ENCODE peak calls at places on chromosomes 6 and 20, in four cellular contexts. One of them, this sample, is unnamed.

GRCh38 chr20:37319120-37319717 is 26.7 kb upstream of the SRC start:
- DNase-seq in pancreas: no peak
- DNase-seq in HCT116: no peak
- DNase-seq in ascending aorta: no peak
- DNase-seq in this sample: no peak

GRCh38 chr20:401682-402495 is 6.2 kb upstream of the RBCK1 start:
- DNase-seq in pancreas: no peak
- DNase-seq in HCT116: peak; percentile 94
- DNase-seq in ascending aorta: no peak
- DNase-seq in this sample: peak; percentile 51

GRCh38 chr20:51862796-51863195 is 60.5 kb upstream of the SALL4 start:
- DNase-seq in pancreas: no peak
- DNase-seq in HCT116: no peak
- DNase-seq in ascending aorta: no peak
- DNase-seq in this sample: no peak

GRCh38 chr6:42960243-42961019 is at the start of gene GNMT:
- DNase-seq in pancreas: peak; percentile 94
- DNase-seq in HCT116: no peak
- DNase-seq in ascending aorta: peak; percentile 71
- DNase-seq in this sample: peak; percentile 34

GRCh38 chr6:110513001-110513400 is 36.6 kb upstream of the SLC22A16 start:
- DNase-seq in pancreas: no peak
- DNase-seq in HCT116: no peak
- DNase-seq in ascending aorta: no peak
- DNase-seq in this sample: peak; percentile 88

GRCh38 chr20:41476013-41476441 is 109.4 kb upstream of the EMILIN3 start:
- DNase-seq in pancreas: peak; percentile 50
- DNase-seq in HCT116: no peak
- DNase-seq in ascending aorta: no peak
- DNase-seq in this sample: no peak

GRCh38 chr6:11912420-11912819 is 99.7 kb upstream of the HIVEP1 start:
- DNase-seq in pancreas: no peak
- DNase-seq in HCT116: no peak
- DNase-seq in ascending aorta: no peak
- DNase-seq in this sample: no peak

GRCh38 chr6:134722996-134723871 is 226.7 kb downstream of the ALDH8A1 start:
- DNase-seq in pancreas: no peak
- DNase-seq in HCT116: no peak
- DNase-seq in ascending aorta: no peak
- DNase-seq in this sample: no peak

GRCh38 chr6:147077251-147077650 is 127.0 kb upstream of the STXBP5 start:
- DNase-seq in pancreas: peak; percentile 78
- DNase-seq in HCT116: no peak
- DNase-seq in ascending aorta: no peak
- DNase-seq in this sample: no peak

GRCh38 chr20:60371456-60371855 is 413.2 kb downstream of the CDH26 start:
- DNase-seq in pancreas: no peak
- DNase-seq in HCT116: no peak
- DNase-seq in ascending aorta: no peak
- DNase-seq in this sample: no peak

GRCh38 chr20:47295921-47296426 is 60.5 kb downstream of the ZMYND8 start:
- DNase-seq in pancreas: no peak
- DNase-seq in HCT116: no peak
- DNase-seq in ascending aorta: peak; percentile 39
- DNase-seq in this sample: peak; percentile 52
- H3K36me3 ChIP-seq in pancreas: peaks cover 35% of the 10 kb centered on the region
- H3K36me3 ChIP-seq in HCT116: peaks cover 24% of the 10 kb centered on the region
- H3K36me3 ChIP-seq in ascending aorta: peaks cover 55% of the 10 kb centered on the region
- H3K36me3 ChIP-seq in this sample: peaks cover 57% of the 10 kb centered on the region

DNA sequence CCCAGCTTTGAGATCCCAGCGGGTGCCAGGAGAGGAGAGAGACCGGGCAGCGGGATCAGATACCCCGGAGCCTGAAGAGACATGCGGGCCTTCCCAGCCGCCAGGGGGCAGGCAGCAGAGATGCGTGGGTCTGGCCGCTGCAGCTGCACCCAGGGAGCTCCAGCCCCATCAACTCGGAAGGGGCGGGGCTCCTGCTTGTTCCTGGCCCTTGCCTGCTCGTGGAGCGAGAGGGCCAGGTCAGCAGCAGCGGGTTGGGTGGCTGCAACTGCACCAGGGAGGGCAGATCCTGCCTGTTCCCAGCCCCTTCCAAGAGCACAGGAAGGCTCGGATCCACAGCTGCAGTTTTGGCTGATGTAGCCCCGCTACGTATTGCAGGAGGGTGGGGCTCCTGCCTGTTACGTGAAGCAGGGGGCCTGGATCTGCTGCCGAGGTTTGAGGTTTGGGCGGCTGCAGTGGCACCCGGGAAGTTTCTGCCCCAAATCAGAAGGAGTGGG is 532.8 kb downstream of the RFPL4B start:
- DNase-seq in pancreas: peak; percentile 15
- DNase-seq in HCT116: no peak
- DNase-seq in ascending aorta: no peak
- DNase-seq in this sample: peak; percentile 39
- TF ChIP-seq CTCF in pancreas: no peak
- TF ChIP-seq CTCF in HCT116: no peak
- TF ChIP-seq CTCF in ascending aorta: no peak
- TF ChIP-seq CTCF in this sample: peak; percentile 5

DNA sequence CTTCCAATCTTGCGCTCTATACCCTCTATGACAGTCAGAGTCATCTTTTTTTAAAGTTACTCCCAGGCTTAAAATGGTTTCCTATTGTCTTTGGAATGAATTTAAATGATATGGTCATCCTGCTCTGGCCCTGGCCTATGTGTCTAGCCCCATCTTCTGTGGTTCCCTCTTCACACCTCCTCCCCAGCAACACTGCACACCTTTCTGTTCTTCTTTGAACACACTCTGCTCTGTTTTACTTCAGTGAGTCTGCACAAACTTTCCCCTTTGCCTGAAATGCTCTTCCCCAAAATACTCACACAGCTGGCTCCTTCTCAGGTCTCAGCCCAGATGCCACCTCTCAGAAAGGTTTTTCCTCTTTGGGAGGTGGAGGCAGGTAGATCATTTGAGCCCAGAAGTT is 132.7 kb downstream of the FYN start:
- DNase-seq in pancreas: no peak
- DNase-seq in HCT116: no peak
- DNase-seq in ascending aorta: no peak
- DNase-seq in this sample: no peak
- H3K4me1 ChIP-seq in pancreas: no peaks in the 10 kb centered on the region
- H3K4me1 ChIP-seq in HCT116: no peaks in the 10 kb centered on the region
- H3K4me1 ChIP-seq in ascending aorta: no peaks in the 10 kb centered on the region
- H3K4me1 ChIP-seq in this sample: no peaks in the 10 kb centered on the region

DNA sequence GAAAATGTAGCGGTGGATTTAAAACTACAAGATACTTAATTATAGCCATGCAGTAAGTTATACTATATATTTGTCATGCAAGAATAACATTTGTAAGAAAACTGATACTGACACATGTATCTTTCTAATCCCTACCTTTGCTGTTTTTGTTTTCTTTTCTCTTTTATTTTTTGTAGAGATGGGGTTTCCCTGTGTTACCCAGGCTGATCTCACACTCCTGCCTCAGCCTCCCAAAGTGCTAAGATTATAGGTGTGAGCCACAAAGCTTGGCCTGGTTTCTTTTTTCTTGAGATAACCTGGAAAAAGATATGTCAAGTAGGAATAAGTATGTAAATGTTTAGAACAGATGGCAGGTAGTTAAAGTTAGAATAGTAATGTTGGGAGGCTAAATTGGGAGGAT is 44.1 kb downstream of the MAPK14 start:
- DNase-seq in pancreas: no peak
- DNase-seq in HCT116: no peak
- DNase-seq in ascending aorta: no peak
- DNase-seq in this sample: no peak
- H3K36me3 ChIP-seq in pancreas: peaks cover 8% of the 10 kb centered on the region
- H3K36me3 ChIP-seq in HCT116: no peaks in the 10 kb centered on the region
- H3K36me3 ChIP-seq in ascending aorta: peaks cover 16% of the 10 kb centered on the region
- H3K36me3 ChIP-seq in this sample: peaks cover 11% of the 10 kb centered on the region

DNA sequence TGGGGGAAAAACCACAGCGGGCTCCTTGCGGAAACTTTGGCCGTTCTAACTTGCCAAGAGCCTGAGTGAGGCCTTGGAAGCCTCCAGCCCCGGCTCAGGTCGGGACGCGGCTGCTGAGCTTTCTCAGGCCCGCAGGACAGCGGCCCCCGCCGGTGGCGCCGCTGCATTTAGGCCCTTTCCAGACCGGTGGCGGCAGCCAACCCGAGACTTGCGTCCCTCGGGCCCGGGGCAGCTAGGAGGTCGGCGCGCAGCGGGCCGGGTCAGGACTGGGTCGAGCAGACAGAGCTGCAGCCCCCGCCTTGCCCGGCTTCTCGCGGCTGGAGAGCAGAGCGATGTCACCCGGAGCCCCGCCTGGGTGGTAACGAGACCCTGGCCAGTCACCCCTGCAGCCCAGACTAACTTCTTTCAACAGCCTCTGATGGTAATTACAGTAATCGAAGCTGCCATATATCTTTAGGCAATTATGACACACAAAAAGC is 2.7 kb downstream of the NR2E1 start:
- DNase-seq in pancreas: peak; percentile 39
- DNase-seq in HCT116: no peak
- DNase-seq in ascending aorta: peak; percentile 59
- DNase-seq in this sample: peak; percentile 28
- TF ChIP-seq CTCF in pancreas: no peak
- TF ChIP-seq CTCF in HCT116: no peak
- TF ChIP-seq CTCF in ascending aorta: peak; percentile 32
- TF ChIP-seq CTCF in this sample: no peak

GRCh38 chr20:53654932-53655674 is 61.5 kb upstream of the ZNF217 start:
- DNase-seq in pancreas: no peak
- DNase-seq in HCT116: no peak
- DNase-seq in ascending aorta: peak; percentile 67
- DNase-seq in this sample: no peak

GRCh38 chr20:53656653-53657288 is 63.1 kb upstream of the ZNF217 start:
- DNase-seq in pancreas: no peak
- DNase-seq in HCT116: no peak
- DNase-seq in ascending aorta: no peak
- DNase-seq in this sample: peak; percentile 72

GRCh38 chr20:53655909-53656652 is 62.4 kb upstream of the ZNF217 start:
- DNase-seq in pancreas: no peak
- DNase-seq in HCT116: no peak
- DNase-seq in ascending aorta: peak; percentile 15
- DNase-seq in this sample: peak; percentile 33

GRCh38 chr20:53652090-53652858 is 58.6 kb upstream of the ZNF217 start:
- DNase-seq in pancreas: no peak
- DNase-seq in HCT116: no peak
- DNase-seq in ascending aorta: no peak
- DNase-seq in this sample: peak; percentile 27

DNA sequence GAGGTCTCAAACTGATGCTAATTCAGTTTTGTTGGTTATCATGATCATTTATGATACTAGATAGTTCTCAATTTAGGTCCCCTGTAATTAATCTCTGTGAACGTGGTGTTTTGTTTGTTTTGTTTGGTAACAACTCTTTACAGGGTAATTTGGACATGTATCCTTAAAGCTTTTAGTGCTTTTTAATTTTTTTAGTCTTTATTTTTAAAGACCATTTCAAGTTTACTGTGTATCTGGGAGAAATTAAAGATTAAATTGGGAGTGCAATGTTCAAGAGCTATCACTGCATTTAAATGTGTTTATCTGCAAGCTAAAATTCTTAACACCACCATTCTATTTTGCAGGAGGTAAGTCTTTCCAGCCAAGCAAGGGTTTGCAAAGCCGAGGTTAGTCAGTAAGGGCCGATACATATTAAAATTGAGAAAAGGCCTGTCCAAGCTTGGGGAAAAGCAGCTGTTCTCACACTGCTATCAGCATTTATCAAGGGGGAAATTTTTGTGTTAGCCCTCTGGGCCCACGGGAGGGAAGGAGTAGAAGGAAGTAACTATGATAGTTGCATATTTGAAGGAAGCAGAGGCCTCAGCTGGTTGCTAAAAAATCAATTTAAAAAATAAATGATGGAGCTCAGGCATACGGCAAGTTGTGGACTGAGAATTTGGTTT is 59.4 kb upstream of the ZNF217 start:
- DNase-seq in pancreas: no peak
- DNase-seq in HCT116: no peak
- DNase-seq in ascending aorta: no peak
- DNase-seq in this sample: no peak
- H3K4me1 ChIP-seq in pancreas: no peaks in the 10 kb centered on the region
- H3K4me1 ChIP-seq in HCT116: peaks cover 20% of the 10 kb centered on the region
- H3K4me1 ChIP-seq in ascending aorta: no peaks in the 10 kb centered on the region
- H3K4me1 ChIP-seq in this sample: peaks cover 36% of the 10 kb centered on the region